ENCODE peak calls at places on chromosomes 2 and 18, in nine cellular contexts. R is endodermal cell, S is H54, Q is nephron progenitor cell, L is anterior cingulate cortex, F is H7, I is occipital lobe, Z is bronchial epithelial cell, V is transverse colon. E is an unnamed sample.

GRCh38 chr18:23837591-23837990 is 148.3 kb downstream of the LAMA3 start:
- DNase-seq in S (no peak), L (no peak), R (no peak), F (no peak), Q (no peak), V (no peak), I (no peak), Z (peak), E (no peak)

GRCh38 chr2:230863031-230863430 is 1.7 kb upstream of the ITM2C start:
- DNase-seq in I (no peak), Q (no peak), L (no peak), R (peak), V (no peak), S (no peak), Z (no peak), F (no peak), E (no peak)

GRCh38 chr2:23207871-23208270 is 177.1 kb upstream of the KLHL29 start:
- DNase-seq in I (no peak), Q (no peak), L (no peak), R (peak), V (peak), F (no peak), Z (peak), S (no peak), E (peak)

GRCh38 chr18:12283256-12283655 is 24.8 kb upstream of the TUBB6 start:
- DNase-seq in F (peak), L (no peak), Q (no peak), Z (peak), V (no peak), R (peak), I (no peak), S (no peak), E (no peak)

GRCh38 chr2:241774419-241775222 is 2.0 kb upstream of the GAL3ST2 start:
- DNase-seq in Z (peak), R (peak), Q (no peak), L (no peak), V (peak), S (peak), I (no peak), F (no peak), E (peak)

GRCh38 chr2:160494243-160494642 is 636 bp upstream of the RBMS1 start:
- DNase-seq in L (no peak), S (no peak), I (no peak), V (no peak), F (no peak), R (peak), Q (peak), Z (no peak), E (no peak)

GRCh38 chr2:96685592-96686459 is 43.3 kb downstream of the FER1L5 start:
- DNase-seq in S (no peak), V (no peak), Q (no peak), L (no peak), F (peak), R (peak), I (no peak), Z (no peak), E (no peak)

GRCh38 chr18:76451475-76452331 is 43.3 kb downstream of the ZNF516 start:
- DNase-seq in Z (no peak), I (no peak), V (no peak), Q (peak), L (no peak), F (no peak), R (peak), S (no peak), E (no peak)

GRCh38 chr2:232488097-232488711 is 570 bp upstream of the ECEL1 start:
- DNase-seq in V (no peak), Q (no peak), I (no peak), R (peak), S (no peak), L (no peak), Z (no peak), F (peak), E (no peak)

GRCh38 chr2:62207480-62207879 is 11.6 kb downstream of the B3GNT2 start:
- DNase-seq in R (peak), V (no peak), S (no peak), F (no peak), Q (no peak), I (no peak), L (no peak), Z (no peak), E (no peak)

GRCh38 chr2:37648316-37649011 is 23.0 kb downstream of the CDC42EP3 start:
- DNase-seq in Q (no peak), Z (no peak), V (peak), L (peak), R (no peak), F (no peak), I (no peak), S (no peak), E (peak)